ENCODE peak calls at places on chromosomes 5 and 9, in four cellular contexts. X is OCI-LY7, P is substantia nigra, L is foreskin keratinocyte. N is an unnamed sample.

GRCh38 chr9:108150736-108151135 is 661.2 kb upstream of the KLF4 start:
- DNase-seq in X (no peak), P (no peak), L (no peak), N (no peak)

GRCh38 chr5:172110921-172111873 is 76.8 kb downstream of the STK10 start:
- DNase-seq in L (peak), X (peak), P (no peak), N (peak)

GRCh38 chr5:132557425-132557805 is 638 bp downstream of the RAD50 start:
- DNase-seq in X (peak), P (no peak), L (peak), N (peak)

GRCh38 chr5:10536931-10537579 is 26.8 kb upstream of the ANKRD33B start:
- DNase-seq in L (no peak), X (peak), P (no peak), N (no peak)

GRCh38 chr9:111271047-111271446 is 59.0 kb downstream of the OR2K2 start:
- DNase-seq in L (no peak), X (no peak), P (no peak), N (no peak)

GRCh38 chr5:142360607-142361120 is 35.8 kb upstream of the SPRY4 start:
- DNase-seq in L (peak), X (no peak), P (no peak), N (no peak)

GRCh38 chr5:170469414-170469813 is 34.4 kb upstream of the KCNIP1 start:
- DNase-seq in X (no peak), P (no peak), L (no peak), N (no peak)

GRCh38 chr5:116388564-116389258 is 185.9 kb downstream of the SEMA6A start:
- DNase-seq in L (no peak), P (no peak), X (no peak), N (no peak)

GRCh38 chr9:136695435-136695895 is 8.2 kb upstream of the AGPAT2 start:
- DNase-seq in P (no peak), X (no peak), L (no peak), N (no peak)

GRCh38 chr5:54021413-54022155 is 288.8 kb downstream of the ARL15 start:
- DNase-seq in L (peak), X (peak), P (no peak), N (no peak)

GRCh38 chr9:135478858-135479468 is 619 bp upstream of the PPP1R26 start:
- DNase-seq in L (peak), P (peak), X (no peak), N (no peak)

GRCh38 chr5:94690778-94691177 is 72.3 kb downstream of the SLF1 start:
- DNase-seq in X (no peak), L (no peak), P (no peak), N (no peak)

GRCh38 chr9:99150456-99151171 is 45.7 kb downstream of the TGFBR1 start:
- DNase-seq in L (no peak), X (no peak), P (no peak), N (no peak)
- H3K27ac ChIP-seq in L (no peak), X (no peak), P (no peak), N (no peak)

GRCh38 chr5:73908440-73908839 is 282.4 kb downstream of the ARHGEF28 start:
- DNase-seq in L (no peak), P (no peak), X (no peak), N (no peak)

GRCh38 chr5:73908846-73909245 is 282.9 kb downstream of the ARHGEF28 start:
- DNase-seq in L (no peak), X (no peak), P (no peak), N (no peak)

GRCh38 chr5:73911761-73912393 is 285.9 kb downstream of the ARHGEF28 start:
- DNase-seq in L (no peak), X (no peak), P (no peak), N (no peak)

GRCh38 chr5:73907164-73907563 is 281.2 kb downstream of the ARHGEF28 start:
- DNase-seq in L (no peak), P (no peak), X (no peak), N (no peak)

GRCh38 chr5:73909474-73909873 is 283.5 kb downstream of the ARHGEF28 start:
- DNase-seq in P (no peak), X (no peak), L (no peak), N (no peak)
- H3K27ac ChIP-seq in P (no peak), X (no peak), L (no peak), N (no peak)

DNA sequence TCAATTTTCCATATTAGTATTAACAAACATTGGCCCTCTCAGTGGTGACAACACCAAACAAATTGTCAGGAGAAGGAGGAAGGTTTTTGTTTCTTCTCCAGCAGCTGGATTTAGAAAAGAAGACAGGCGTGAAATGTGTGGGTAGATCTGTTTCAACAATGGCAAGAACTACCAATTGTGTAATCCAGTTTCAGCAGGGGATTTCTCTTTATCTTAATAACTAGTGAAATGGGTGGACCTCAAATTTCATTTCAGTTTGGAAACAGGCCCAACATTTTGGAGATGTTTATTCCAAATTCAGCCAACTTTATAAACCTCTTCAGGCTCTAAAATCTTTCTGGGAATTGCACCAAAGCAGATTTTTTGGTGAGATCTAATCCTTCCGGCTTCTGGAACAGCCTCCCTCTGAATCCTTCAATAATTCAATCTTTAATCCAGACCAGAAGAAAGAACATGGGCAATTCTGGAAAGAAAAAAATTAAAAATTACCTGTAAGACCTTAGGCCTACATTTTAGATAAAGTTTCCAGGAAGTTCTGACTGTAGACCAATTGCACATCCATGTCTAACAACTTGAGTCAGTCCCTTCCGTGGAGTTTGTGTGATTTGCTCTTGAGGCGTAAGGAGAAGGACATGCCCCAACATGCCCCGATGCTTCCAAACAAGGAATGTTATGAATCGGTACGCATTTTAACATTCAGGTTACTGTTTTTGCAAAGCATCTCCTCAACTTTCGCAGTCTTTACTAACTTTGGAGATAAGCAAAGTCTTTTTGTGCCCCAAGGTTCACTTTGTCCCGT is 423.5 kb downstream of the IRX1 start:
- DNase-seq in L (peak), X (no peak), P (no peak), N (no peak)
- H3K27ac ChIP-seq in L (peak), X (no peak), P (no peak), N (no peak)

GRCh38 chr9:70412678-70413426 is 1.6 kb downstream of the KLF9 start:
- DNase-seq in L (peak), P (peak), X (no peak), N (peak)

GRCh38 chr9:70413798-70414775 is at the start of gene KLF9:
- DNase-seq in P (peak), L (peak), X (peak), N (peak)

GRCh38 chr9:70413427-70413797 is 1.0 kb downstream of the KLF9 start:
- DNase-seq in L (no peak), X (no peak), P (no peak), N (no peak)

GRCh38 chr9:70415041-70415440 is 584 bp upstream of the KLF9 start:
- DNase-seq in P (no peak), X (no peak), L (no peak), N (no peak)

GRCh38 chr9:70415476-70415875 is 1.0 kb upstream of the KLF9 start:
- DNase-seq in P (no peak), L (no peak), X (no peak), N (no peak)
- H3K27ac ChIP-seq in P (peak), L (no peak), X (no peak), N (no peak)

GRCh38 chr5:120405923-120406322 is 58.2 kb upstream of the PRR16 start:
- DNase-seq in L (peak), X (no peak), P (no peak), N (no peak)
- H3K27ac ChIP-seq in L (peak), X (no peak), P (no peak), N (no peak)

DNA sequence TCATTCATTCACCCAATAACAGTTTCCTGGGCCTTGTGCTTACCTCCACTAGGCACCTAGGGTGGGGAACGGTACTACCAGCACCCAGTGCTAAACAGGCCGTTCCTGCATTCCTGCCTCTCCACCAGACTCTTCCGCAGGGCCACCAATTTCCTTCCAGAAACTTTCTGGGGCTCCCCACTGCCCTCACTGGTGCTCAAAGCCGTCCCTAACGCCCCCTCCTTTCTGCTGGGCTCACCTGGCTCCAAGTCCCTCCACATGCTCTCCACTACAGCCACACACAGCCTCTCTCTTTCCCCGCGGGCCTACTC is 1.4 kb downstream of the PHF19 start:
- DNase-seq in P (no peak), X (peak), L (no peak), N (no peak)
- H3K27ac ChIP-seq in P (peak), X (peak), L (peak), N (peak)

DNA sequence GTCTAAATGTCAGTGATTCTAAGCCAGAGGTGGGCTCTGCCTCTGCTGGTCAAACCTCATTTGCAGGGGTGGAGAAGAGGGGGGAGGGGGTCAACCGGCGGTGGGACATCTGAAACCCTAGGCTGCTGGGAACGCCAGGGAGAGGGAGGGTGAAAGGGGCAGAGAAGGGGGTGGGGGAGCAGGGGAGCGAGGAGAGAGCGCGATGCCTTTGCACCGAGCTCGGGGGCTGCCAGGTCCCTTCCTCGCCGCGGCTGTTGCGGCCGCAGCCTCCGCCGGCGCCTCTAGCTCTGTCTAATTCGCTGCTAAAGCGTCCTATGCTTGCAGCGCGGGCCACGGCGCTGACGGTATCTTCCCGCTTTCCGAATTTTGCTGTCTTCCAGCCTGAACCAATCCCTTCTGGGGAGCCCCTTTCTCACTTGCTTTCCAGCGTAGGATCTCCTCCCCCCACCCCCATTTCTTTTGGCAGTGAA is at the start of gene FGF10:
- DNase-seq in L (no peak), X (no peak), P (no peak), N (no peak)
- H3K27ac ChIP-seq in L (no peak), X (no peak), P (no peak), N (no peak)

GRCh38 chr5:175284806-175285205 is 159.2 kb downstream of the DRD1 start:
- DNase-seq in P (no peak), X (no peak), L (peak), N (no peak)
- H3K27ac ChIP-seq in P (no peak), X (no peak), L (no peak), N (no peak)